ENCODE peak calls at places on chromosome 4, in five cellular contexts. B is psoas muscle, M is OCI-LY7, G is sigmoid colon, N is HCT116. Y is an unnamed sample.

GRCh38 chr4:97504713-97505112 is 638.6 kb downstream of the STPG2 start:
- DNase-seq in M (no peak), G (no peak), N (no peak), B (no peak), Y (no peak)

GRCh38 chr4:3069661-3070199 is 4.6 kb downstream of the HTT-AS start:
- DNase-seq in M (no peak), N (no peak), G (no peak), B (no peak), Y (no peak)

GRCh38 chr4:154329268-154329858 is 162.2 kb downstream of the DCHS2 start:
- DNase-seq in M (peak; percentile 44), G (no peak), B (no peak), N (no peak), Y (peak; percentile 52)

GRCh38 chr4:111045992-111046391 is 423.1 kb upstream of the PITX2 start:
- DNase-seq in B (no peak), G (no peak), M (no peak), N (no peak), Y (no peak)

GRCh38 chr4:169963998-169964397 is 62.2 kb downstream of the MFAP3L start:
- DNase-seq in B (no peak), G (no peak), M (no peak), N (no peak), Y (no peak)

GRCh38 chr4:142402156-142402555 is 443.9 kb downstream of the INPP4B start:
- DNase-seq in N (no peak), B (no peak), M (no peak), G (no peak), Y (peak; percentile 33)

GRCh38 chr4:38753021-38753806 is 29.6 kb downstream of the TLR10 start:
- DNase-seq in G (peak; percentile 96), M (no peak), B (peak; percentile 83), N (peak; percentile 81), Y (peak; percentile 97)

GRCh38 chr4:168832746-168833575 is 177.1 kb downstream of the CBR4 start:
- DNase-seq in G (peak; percentile 81), M (no peak), N (no peak), B (peak; percentile 67), Y (peak; percentile 35)

GRCh38 chr4:81845761-81846160 is 374.1 kb upstream of the RASGEF1B start:
- DNase-seq in M (no peak), B (no peak), G (no peak), N (no peak), Y (peak; percentile 32)

GRCh38 chr4:71713611-71714203 is 70.2 kb downstream of the GC start:
- DNase-seq in M (peak; percentile 39), B (no peak), N (peak; percentile 16), G (no peak), Y (peak; percentile 84)

GRCh38 chr4:8152865-8153257 is 5.8 kb downstream of the ABLIM2 start:
- DNase-seq in N (no peak), M (no peak), G (no peak), B (peak; percentile 76), Y (no peak)

GRCh38 chr4:129323630-129324029 is 227.7 kb downstream of the C4orf33 start:
- DNase-seq in M (no peak), G (no peak), N (no peak), B (no peak), Y (no peak)

GRCh38 chr4:184248216-184248615 is 30.5 kb upstream of the ENPP6 start:
- DNase-seq in B (no peak), G (no peak), N (no peak), M (no peak), Y (peak; percentile 21)

GRCh38 chr4:47031011-47031678 is at the start of gene GABRB1:
- DNase-seq in N (no peak), B (peak; percentile 55), G (peak; percentile 69), M (no peak), Y (peak; percentile 53)

GRCh38 chr4:28890949-28891348 is 1829.2 kb upstream of the PCDH7 start:
- DNase-seq in B (no peak), N (no peak), M (no peak), G (no peak), Y (no peak)

GRCh38 chr4:184344899-184345572 is 127.4 kb upstream of the ENPP6 start:
- DNase-seq in N (no peak), G (no peak), B (peak; percentile 78), M (no peak), Y (no peak)

GRCh38 chr4:153222162-153222789 is 18.0 kb downstream of the TRIM2 start:
- DNase-seq in M (no peak), G (peak; percentile 88), B (peak; percentile 74), N (no peak), Y (peak; percentile 80)

GRCh38 chr4:153224474-153224873 is 20.2 kb downstream of the TRIM2 start:
- DNase-seq in M (no peak), B (no peak), G (no peak), N (no peak), Y (no peak)

GRCh38 chr4:153222790-153223417 is 18.7 kb downstream of the TRIM2 start:
- DNase-seq in M (no peak), N (no peak), B (peak; percentile 85), G (peak; percentile 78), Y (peak; percentile 43)

GRCh38 chr4:153223935-153224334 is 19.7 kb downstream of the TRIM2 start:
- DNase-seq in B (no peak), N (no peak), G (no peak), M (no peak), Y (peak; percentile 38)

DNA sequence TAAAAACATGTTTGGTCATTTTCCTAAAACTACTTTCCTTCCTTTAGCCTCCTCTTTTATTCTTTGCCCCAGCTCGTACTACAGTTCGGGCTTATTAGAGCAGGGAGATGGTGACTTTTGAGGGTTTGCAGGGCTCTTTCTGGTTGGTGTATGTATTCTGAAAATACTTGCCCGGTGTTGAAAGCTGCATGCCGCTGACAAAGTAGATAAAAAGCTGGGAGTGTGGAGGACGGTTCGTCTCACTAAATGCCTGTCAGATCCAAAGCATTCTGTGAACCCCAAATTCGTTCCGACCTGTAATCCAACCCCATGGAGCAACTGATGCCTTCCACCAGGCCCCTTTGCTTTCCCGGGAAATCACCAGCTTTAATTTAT is 19.2 kb downstream of the TRIM2 start:
- DNase-seq in M (no peak), N (no peak), B (no peak), G (no peak), Y (no peak)
- H3K4me3 ChIP-seq in M (no peak overlapping the region), N (peak overlapping the region; percentile 62), B (peak overlapping the region; percentile 97), G (peak overlapping the region; percentile 63), Y (peak overlapping the region; percentile 67)

DNA sequence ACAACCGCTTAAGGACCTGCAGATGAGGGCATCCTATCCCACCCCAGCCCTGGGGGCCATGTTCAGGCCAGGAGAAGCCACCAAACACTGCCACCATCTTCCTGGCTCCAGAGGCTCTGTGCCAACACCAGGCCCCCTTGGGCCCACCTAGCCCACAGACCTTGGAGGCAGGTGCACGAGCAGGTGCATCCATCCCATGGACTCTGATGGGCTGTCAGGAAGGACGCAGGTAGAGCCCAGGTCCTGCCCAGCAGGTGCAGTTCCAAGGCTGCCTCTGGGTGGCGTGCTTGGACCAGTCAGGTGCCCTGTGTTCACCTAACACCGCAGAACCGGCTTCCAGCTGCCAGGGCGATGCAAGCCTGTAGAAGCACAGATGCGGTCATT is 22.8 kb upstream of the PDE6B start:
- DNase-seq in N (peak; percentile 60), G (no peak), B (no peak), M (peak; percentile 55), Y (peak; percentile 25)
- TF ChIP-seq CTCF in N (peak; percentile 90), G (no peak), B (peak; percentile 13), M (peak; percentile 75), Y (peak; percentile 42)

DNA sequence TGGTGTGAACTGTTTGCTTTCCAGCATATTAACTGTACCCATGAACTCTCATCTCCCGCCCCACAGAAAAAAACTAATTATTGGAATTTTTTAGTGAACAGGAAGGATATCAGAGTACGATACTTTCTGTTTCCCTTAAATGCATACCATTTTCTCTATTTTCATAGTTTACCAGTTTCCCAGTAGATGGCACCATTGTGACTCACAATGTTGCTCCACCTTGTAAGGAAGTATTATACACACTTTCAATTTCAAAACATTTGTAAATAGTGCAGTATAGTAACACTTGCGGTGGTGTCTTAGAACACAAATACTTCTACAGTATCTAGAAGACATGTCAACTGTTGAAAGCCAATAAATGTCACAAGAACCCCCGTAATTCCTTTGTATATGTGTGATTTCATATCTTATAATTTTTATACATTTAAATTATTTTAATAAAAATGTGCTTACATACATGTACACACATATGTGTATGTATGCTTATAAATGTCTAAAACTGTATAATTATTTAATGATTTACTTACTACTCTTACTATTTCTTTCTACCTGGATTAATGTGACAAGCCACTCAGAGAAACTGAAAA is 167.3 kb downstream of the SLIT2 start:
- DNase-seq in B (no peak), G (no peak), M (peak; percentile 67), N (peak; percentile 21), Y (peak; percentile 84)
- H3K4me3 ChIP-seq in B (peak overlapping the region; percentile 29), G (peak overlapping the region; percentile 23), M (peak overlapping the region; percentile 30), N (peak overlapping the region; percentile 21), Y (no peak overlapping the region)

DNA sequence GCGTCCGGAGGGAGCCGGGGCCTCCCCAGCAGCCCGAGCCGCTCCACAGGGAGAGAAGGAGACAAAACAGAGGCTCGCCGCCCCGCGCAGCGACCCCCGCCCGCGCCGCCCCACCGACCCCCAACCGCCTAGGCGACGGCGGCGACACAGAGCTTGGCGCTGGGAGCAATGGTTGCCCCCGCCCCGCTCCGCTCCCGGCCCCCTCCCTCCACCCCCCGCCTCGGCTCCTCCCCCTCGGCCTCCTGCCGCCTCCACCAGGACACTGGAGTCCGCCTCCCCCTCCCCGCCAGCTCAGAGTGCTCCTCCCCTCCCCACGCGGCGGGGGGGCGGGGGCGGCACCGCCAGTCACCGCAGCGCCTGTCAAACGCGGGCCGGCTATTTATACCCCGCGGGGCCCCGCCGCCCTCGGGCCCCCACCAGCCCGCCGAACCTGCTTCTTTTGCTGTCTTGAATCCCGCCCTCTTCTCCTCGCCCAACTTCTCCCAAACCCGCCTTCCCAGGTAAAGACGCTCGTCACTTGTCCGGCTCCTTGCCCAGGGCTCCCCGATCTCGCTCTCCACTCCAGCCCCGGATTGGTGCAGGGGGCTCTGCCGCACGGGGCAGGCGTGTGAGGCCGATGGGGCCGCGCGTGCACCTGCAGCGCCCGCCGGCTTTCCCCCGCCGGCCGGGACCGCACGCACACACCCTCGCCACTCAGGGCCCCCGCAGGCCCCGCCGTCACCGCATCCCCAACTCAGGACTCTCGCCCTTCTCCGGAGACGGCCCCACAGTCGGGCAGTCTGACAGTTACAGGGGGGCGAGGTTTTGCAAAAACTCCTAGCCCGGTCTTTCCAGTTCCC is at the start of gene ELF2:
- DNase-seq in B (peak; percentile 98), M (peak; percentile 91), N (peak; percentile 73), G (peak; percentile 98), Y (peak; percentile 94)
- TF ChIP-seq CTCF in B (no peak), M (no peak), N (no peak), G (no peak), Y (no peak)

DNA sequence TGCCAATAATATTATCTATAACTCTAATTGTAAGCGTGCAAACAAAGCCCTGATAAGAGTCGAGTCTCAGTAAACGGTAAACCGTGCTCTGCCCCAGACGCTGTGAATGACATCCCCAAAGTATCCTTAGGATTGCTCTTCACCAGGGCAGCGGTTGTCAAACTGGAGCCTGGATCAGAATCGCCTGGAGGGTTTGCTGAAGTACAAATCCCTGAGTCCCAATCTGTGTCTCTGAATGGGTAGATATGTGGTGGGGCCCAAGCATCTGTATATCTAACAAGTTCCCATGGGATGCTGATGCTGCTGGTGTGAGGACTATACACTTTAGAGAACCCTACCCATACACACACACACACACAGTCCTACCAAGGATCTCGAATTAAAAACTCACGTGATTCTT is 813 bp upstream of the APBB2 start:
- DNase-seq in B (no peak), N (no peak), G (no peak), M (no peak), Y (no peak)
- H3K4me3 ChIP-seq in B (peak overlapping the region; percentile 78), N (peak overlapping the region; percentile 69), G (no peak overlapping the region), M (peak overlapping the region; percentile 90), Y (no peak overlapping the region)

GRCh38 chr4:88791274-88791673 is 93.6 kb upstream of the NAP1L5 start:
- DNase-seq in B (no peak), N (peak; percentile 13), G (no peak), M (peak; percentile 24), Y (peak; percentile 47)
- TF ChIP-seq CTCF in B (peak; percentile 31), N (peak; percentile 34), G (no peak), M (peak; percentile 66), Y (peak; percentile 7)

GRCh38 chr4:76898385-76898692 is 395 bp upstream of the SOWAHB start:
- DNase-seq in B (no peak), G (no peak), N (no peak), M (no peak), Y (no peak)
- H3K4me3 ChIP-seq in B (peak overlapping the region; percentile 64), G (no peak overlapping the region), N (peak overlapping the region; percentile 75), M (no peak overlapping the region), Y (peak overlapping the region; percentile 30)